ENCODE peak calls at places on chromosomes 7 and 10, in seven cellular contexts. One of them, this sample, is unnamed.

GRCh38 chr7:47356261-47356660 is 225.7 kb downstream of the TNS3 start:
- DNase-seq in coronary artery: no peak
- DNase-seq in GM10248: no peak
- DNase-seq in GM13976: no peak
- DNase-seq in lower leg skin: no peak
- DNase-seq in foreskin fibroblast: no peak
- DNase-seq in dorsolateral prefrontal cortex: no peak
- DNase-seq in this sample: no peak

GRCh38 chr7:91940572-91941341 is at the start of gene AKAP9:
- DNase-seq in GM13976: peak
- DNase-seq in lower leg skin: peak
- DNase-seq in coronary artery: peak
- DNase-seq in foreskin fibroblast: peak
- DNase-seq in dorsolateral prefrontal cortex: peak
- DNase-seq in GM10248: peak
- DNase-seq in this sample: peak

GRCh38 chr7:137441451-137441850 is 97.9 kb upstream of the PTN start:
- DNase-seq in coronary artery: no peak
- DNase-seq in GM13976: no peak
- DNase-seq in foreskin fibroblast: no peak
- DNase-seq in lower leg skin: no peak
- DNase-seq in dorsolateral prefrontal cortex: no peak
- DNase-seq in GM10248: no peak
- DNase-seq in this sample: no peak

GRCh38 chr7:26365077-26365896 is 73.6 kb downstream of the SNX10 start:
- DNase-seq in GM10248: peak
- DNase-seq in lower leg skin: peak
- DNase-seq in dorsolateral prefrontal cortex: peak
- DNase-seq in foreskin fibroblast: peak
- DNase-seq in coronary artery: no peak
- DNase-seq in GM13976: peak
- DNase-seq in this sample: peak

GRCh38 chr7:155919400-155920067 is 107.3 kb upstream of the SHH start:
- DNase-seq in foreskin fibroblast: no peak
- DNase-seq in lower leg skin: no peak
- DNase-seq in GM10248: no peak
- DNase-seq in GM13976: no peak
- DNase-seq in coronary artery: no peak
- DNase-seq in dorsolateral prefrontal cortex: no peak
- DNase-seq in this sample: no peak

GRCh38 chr7:29609162-29610030 is 45.8 kb downstream of the PRR15 start:
- DNase-seq in GM10248: no peak
- DNase-seq in coronary artery: no peak
- DNase-seq in foreskin fibroblast: peak
- DNase-seq in lower leg skin: no peak
- DNase-seq in dorsolateral prefrontal cortex: peak
- DNase-seq in GM13976: peak
- DNase-seq in this sample: peak

GRCh38 chr7:148264933-148265557 is 325.5 kb upstream of the C7orf33 start:
- DNase-seq in coronary artery: no peak
- DNase-seq in GM10248: peak
- DNase-seq in GM13976: peak
- DNase-seq in foreskin fibroblast: no peak
- DNase-seq in dorsolateral prefrontal cortex: no peak
- DNase-seq in lower leg skin: no peak
- DNase-seq in this sample: peak

GRCh38 chr7:5309146-5309545 is 26.4 kb downstream of the SLC29A4 start:
- DNase-seq in coronary artery: no peak
- DNase-seq in GM13976: no peak
- DNase-seq in foreskin fibroblast: no peak
- DNase-seq in GM10248: no peak
- DNase-seq in dorsolateral prefrontal cortex: no peak
- DNase-seq in lower leg skin: no peak
- DNase-seq in this sample: no peak

GRCh38 chr7:102287082-102287464 is 405 bp downstream of the SH2B2 start:
- DNase-seq in foreskin fibroblast: no peak
- DNase-seq in coronary artery: no peak
- DNase-seq in lower leg skin: no peak
- DNase-seq in GM13976: no peak
- DNase-seq in dorsolateral prefrontal cortex: no peak
- DNase-seq in GM10248: no peak
- DNase-seq in this sample: no peak

GRCh38 chr10:86333813-86334514 is 32.6 kb downstream of the GRID1 start:
- DNase-seq in coronary artery: no peak
- DNase-seq in GM13976: no peak
- DNase-seq in dorsolateral prefrontal cortex: no peak
- DNase-seq in foreskin fibroblast: no peak
- DNase-seq in GM10248: no peak
- DNase-seq in lower leg skin: no peak
- DNase-seq in this sample: no peak

GRCh38 chr7:121187676-121188075 is 141.1 kb upstream of the WNT16 start:
- DNase-seq in foreskin fibroblast: peak
- DNase-seq in GM13976: no peak
- DNase-seq in GM10248: no peak
- DNase-seq in coronary artery: no peak
- DNase-seq in dorsolateral prefrontal cortex: no peak
- DNase-seq in lower leg skin: no peak
- DNase-seq in this sample: peak

GRCh38 chr10:114822771-114823463 is 1.3 kb downstream of the FHIP2A start:
- DNase-seq in dorsolateral prefrontal cortex: no peak
- DNase-seq in GM13976: no peak
- DNase-seq in coronary artery: no peak
- DNase-seq in lower leg skin: no peak
- DNase-seq in GM10248: no peak
- DNase-seq in foreskin fibroblast: no peak
- DNase-seq in this sample: peak

GRCh38 chr7:1639071-1639470 is 31.0 kb upstream of the ELFN1 start:
- DNase-seq in GM10248: no peak
- DNase-seq in dorsolateral prefrontal cortex: no peak
- DNase-seq in coronary artery: no peak
- DNase-seq in GM13976: no peak
- DNase-seq in lower leg skin: no peak
- DNase-seq in foreskin fibroblast: no peak
- DNase-seq in this sample: no peak

GRCh38 chr7:40043164-40043563 is 91.3 kb downstream of the MPLKIP start:
- DNase-seq in foreskin fibroblast: no peak
- DNase-seq in dorsolateral prefrontal cortex: no peak
- DNase-seq in coronary artery: no peak
- DNase-seq in GM13976: no peak
- DNase-seq in lower leg skin: no peak
- DNase-seq in GM10248: no peak
- DNase-seq in this sample: no peak

DNA sequence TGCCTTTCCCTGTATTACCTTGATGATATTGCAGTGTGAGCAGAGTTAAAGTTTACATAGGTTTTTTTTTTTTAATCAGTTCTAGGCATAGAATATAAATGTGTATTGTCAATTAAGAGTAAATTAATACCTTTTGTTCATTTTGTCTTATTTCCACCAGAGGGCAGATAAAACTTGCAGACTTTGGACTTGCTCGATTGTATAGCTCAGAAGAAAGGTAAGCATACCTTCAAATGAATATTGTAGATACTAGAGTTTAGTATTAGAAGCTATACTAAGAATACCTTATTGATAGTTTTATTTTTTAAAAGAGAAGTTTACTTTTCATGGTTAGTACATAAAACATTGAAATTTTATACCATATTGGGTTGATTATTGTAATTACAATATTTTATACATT is 86.8 kb downstream of the MPLKIP start:
- DNase-seq in GM10248: no peak
- DNase-seq in lower leg skin: no peak
- DNase-seq in foreskin fibroblast: no peak
- DNase-seq in GM13976: no peak
- DNase-seq in coronary artery: no peak
- DNase-seq in dorsolateral prefrontal cortex: no peak
- DNase-seq in this sample: peak
- TF ChIP-seq CTCF in GM10248: no peak
- TF ChIP-seq CTCF in lower leg skin: no peak
- TF ChIP-seq CTCF in foreskin fibroblast: peak
- TF ChIP-seq CTCF in GM13976: no peak
- TF ChIP-seq CTCF in coronary artery: no peak
- TF ChIP-seq CTCF in dorsolateral prefrontal cortex: no peak
- TF ChIP-seq CTCF in this sample: no peak

GRCh38 chr7:30791126-30791525 is 19.9 kb downstream of the MINDY4 start:
- DNase-seq in foreskin fibroblast: no peak
- DNase-seq in GM13976: no peak
- DNase-seq in coronary artery: no peak
- DNase-seq in dorsolateral prefrontal cortex: no peak
- DNase-seq in lower leg skin: no peak
- DNase-seq in GM10248: no peak
- DNase-seq in this sample: no peak
- TF ChIP-seq CTCF in foreskin fibroblast: no peak
- TF ChIP-seq CTCF in GM13976: no peak
- TF ChIP-seq CTCF in coronary artery: no peak
- TF ChIP-seq CTCF in dorsolateral prefrontal cortex: no peak
- TF ChIP-seq CTCF in lower leg skin: no peak
- TF ChIP-seq CTCF in GM10248: no peak
- TF ChIP-seq CTCF in this sample: no peak

GRCh38 chr10:96017227-96017687 is 26.1 kb upstream of the CCNJ start:
- DNase-seq in foreskin fibroblast: peak
- DNase-seq in dorsolateral prefrontal cortex: peak
- DNase-seq in GM13976: peak
- DNase-seq in GM10248: peak
- DNase-seq in coronary artery: no peak
- DNase-seq in lower leg skin: peak
- DNase-seq in this sample: peak

GRCh38 chr10:96014473-96015102 is 28.8 kb upstream of the CCNJ start:
- DNase-seq in coronary artery: no peak
- DNase-seq in foreskin fibroblast: no peak
- DNase-seq in dorsolateral prefrontal cortex: no peak
- DNase-seq in GM13976: no peak
- DNase-seq in GM10248: no peak
- DNase-seq in lower leg skin: no peak
- DNase-seq in this sample: no peak
- TF ChIP-seq CTCF in coronary artery: no peak
- TF ChIP-seq CTCF in foreskin fibroblast: no peak
- TF ChIP-seq CTCF in dorsolateral prefrontal cortex: no peak
- TF ChIP-seq CTCF in GM13976: no peak
- TF ChIP-seq CTCF in GM10248: no peak
- TF ChIP-seq CTCF in lower leg skin: no peak
- TF ChIP-seq CTCF in this sample: no peak

GRCh38 chr7:82044497-82045080 is 274.7 kb upstream of the HGF start:
- DNase-seq in foreskin fibroblast: peak
- DNase-seq in GM13976: peak
- DNase-seq in dorsolateral prefrontal cortex: peak
- DNase-seq in lower leg skin: peak
- DNase-seq in GM10248: no peak
- DNase-seq in coronary artery: no peak
- DNase-seq in this sample: peak
- TF ChIP-seq CTCF in foreskin fibroblast: peak
- TF ChIP-seq CTCF in GM13976: peak
- TF ChIP-seq CTCF in dorsolateral prefrontal cortex: peak
- TF ChIP-seq CTCF in lower leg skin: no peak
- TF ChIP-seq CTCF in GM10248: peak
- TF ChIP-seq CTCF in coronary artery: peak
- TF ChIP-seq CTCF in this sample: peak

GRCh38 chr10:77351386-77351785 is 286.2 kb downstream of the KCNMA1 start:
- DNase-seq in coronary artery: no peak
- DNase-seq in dorsolateral prefrontal cortex: no peak
- DNase-seq in foreskin fibroblast: peak
- DNase-seq in lower leg skin: no peak
- DNase-seq in GM13976: no peak
- DNase-seq in GM10248: no peak
- DNase-seq in this sample: peak

GRCh38 chr10:77348711-77349110 is 288.9 kb downstream of the KCNMA1 start:
- DNase-seq in GM10248: no peak
- DNase-seq in lower leg skin: no peak
- DNase-seq in coronary artery: no peak
- DNase-seq in dorsolateral prefrontal cortex: no peak
- DNase-seq in GM13976: no peak
- DNase-seq in foreskin fibroblast: no peak
- DNase-seq in this sample: no peak

GRCh38 chr10:77350134-77350533 is 287.5 kb downstream of the KCNMA1 start:
- DNase-seq in foreskin fibroblast: no peak
- DNase-seq in GM10248: no peak
- DNase-seq in lower leg skin: no peak
- DNase-seq in GM13976: no peak
- DNase-seq in dorsolateral prefrontal cortex: no peak
- DNase-seq in coronary artery: no peak
- DNase-seq in this sample: no peak

GRCh38 chr10:77349226-77349625 is 288.4 kb downstream of the KCNMA1 start:
- DNase-seq in foreskin fibroblast: no peak
- DNase-seq in dorsolateral prefrontal cortex: no peak
- DNase-seq in coronary artery: no peak
- DNase-seq in GM10248: no peak
- DNase-seq in GM13976: no peak
- DNase-seq in lower leg skin: no peak
- DNase-seq in this sample: no peak

GRCh38 chr10:77350711-77351119 is 286.9 kb downstream of the KCNMA1 start:
- DNase-seq in foreskin fibroblast: peak
- DNase-seq in coronary artery: peak
- DNase-seq in lower leg skin: peak
- DNase-seq in dorsolateral prefrontal cortex: no peak
- DNase-seq in GM10248: no peak
- DNase-seq in GM13976: no peak
- DNase-seq in this sample: peak
- TF ChIP-seq CTCF in foreskin fibroblast: no peak
- TF ChIP-seq CTCF in coronary artery: no peak
- TF ChIP-seq CTCF in lower leg skin: no peak
- TF ChIP-seq CTCF in dorsolateral prefrontal cortex: no peak
- TF ChIP-seq CTCF in GM10248: no peak
- TF ChIP-seq CTCF in GM13976: no peak
- TF ChIP-seq CTCF in this sample: no peak

This sample was measured in MCF 10A.